ENCODE peak calls at places on chromosomes 3 and 15, in five cellular contexts. Y is GM06990, E is upper lobe of right lung, M is psoas muscle, Q is kidney epithelial cell. A is an unnamed sample. For H3K36me3, the result is how much of the 10 kb centered on the place peaks cover.

GRCh38 chr3:97658670-97659285 is 105.8 kb upstream of the ARL6 start:
- DNase-seq in Q (peak), M (no peak), E (no peak), Y (no peak), A (no peak)

GRCh38 chr3:78494831-78495230 is 1273.0 kb downstream of the ROBO1 start:
- DNase-seq in M (no peak), Y (no peak), Q (no peak), E (no peak), A (no peak)

GRCh38 chr15:80177151-80177550 is 24.4 kb downstream of the FAH start:
- DNase-seq in Y (no peak), M (no peak), E (no peak), Q (no peak), A (no peak)

GRCh38 chr3:35849496-35849895 is 210.2 kb downstream of the ARPP21 start:
- DNase-seq in Y (no peak), Q (no peak), M (no peak), E (no peak), A (no peak)

GRCh38 chr3:4664412-4664811 is 171.3 kb downstream of the ITPR1 start:
- DNase-seq in Q (no peak), Y (no peak), E (no peak), M (no peak), A (no peak)

GRCh38 chr3:178492496-178492895 is 43.7 kb upstream of the KCNMB2 start:
- DNase-seq in Y (no peak), E (no peak), Q (no peak), M (no peak), A (no peak)

GRCh38 chr3:77186728-77187127 is 146.8 kb downstream of the ROBO2 start:
- DNase-seq in Y (no peak), M (no peak), E (no peak), Q (peak), A (no peak)

GRCh38 chr3:98763076-98763475 is at the start of gene ST3GAL6:
- DNase-seq in E (no peak), Q (no peak), Y (peak), M (no peak), A (no peak)

GRCh38 chr15:67117356-67117755 is 52.0 kb downstream of the SMAD3 start:
- DNase-seq in Y (no peak), M (no peak), E (no peak), Q (no peak), A (no peak)

GRCh38 chr3:134267996-134268395 is 17.3 kb upstream of the RYK start:
- DNase-seq in M (no peak), Q (no peak), Y (no peak), E (no peak), A (no peak)

GRCh38 chr15:36029606-36030005 is 483.6 kb upstream of the DPH6 start:
- DNase-seq in E (no peak), Y (no peak), Q (no peak), M (no peak), A (peak)

DNA sequence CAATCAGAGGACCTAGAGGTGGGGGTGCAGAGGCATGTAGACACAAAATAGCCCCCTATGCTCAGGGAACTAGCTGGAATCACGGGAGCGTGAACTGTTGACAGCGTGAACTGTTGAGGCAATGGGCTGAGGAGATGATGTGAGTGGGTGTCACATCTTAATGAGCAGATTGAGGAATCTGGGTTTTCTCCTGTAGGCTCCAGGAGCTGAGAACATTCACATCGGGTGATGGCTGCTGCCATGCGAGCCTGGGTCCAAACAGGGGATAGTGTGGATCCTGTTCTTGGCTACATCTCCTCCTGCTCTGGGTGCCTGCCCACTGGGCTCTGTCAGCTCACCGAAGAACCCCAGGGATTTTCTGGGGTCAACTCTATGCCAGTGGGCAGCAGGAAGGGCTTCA is 2.1 kb downstream of the LARP6 start:
- DNase-seq in Y (no peak), E (no peak), M (no peak), Q (no peak), A (no peak)
- H3K4me3 ChIP-seq in Y (no peak), E (no peak), M (peak), Q (no peak), A (peak)

GRCh38 chr15:42267286-42267685 is 5.7 kb upstream of the GANC start:
- DNase-seq in M (no peak), Q (no peak), Y (no peak), E (no peak), A (no peak)
- H3K36me3 ChIP-seq in M (under half), Q (under half), Y (under half), E (half or more), A (under half)

GRCh38 chr3:106167728-106168127 is 298.9 kb upstream of the CBLB start:
- DNase-seq in Y (no peak), E (no peak), Q (no peak), M (no peak), A (no peak)

GRCh38 chr3:106168941-106169340 is 300.1 kb upstream of the CBLB start:
- DNase-seq in M (no peak), E (no peak), Y (no peak), Q (no peak), A (no peak)

GRCh38 chr3:106172780-106173179 is 304.0 kb upstream of the CBLB start:
- DNase-seq in Q (no peak), Y (peak), M (no peak), E (no peak), A (no peak)

GRCh38 chr3:106169351-106169750 is 300.5 kb upstream of the CBLB start:
- DNase-seq in E (no peak), M (no peak), Q (no peak), Y (no peak), A (no peak)
- TF ChIP-seq CTCF in E (no peak), M (no peak), Q (no peak), Y (no peak), A (no peak)

GRCh38 chr3:9400626-9401025 is 3.2 kb downstream of the SETD5 start:
- DNase-seq in E (no peak), M (no peak), Y (no peak), Q (no peak), A (no peak)

GRCh38 chr3:9399746-9400145 is 2.3 kb downstream of the SETD5 start:
- DNase-seq in E (peak), Y (no peak), M (peak), Q (peak), A (peak)

GRCh38 chr3:9402410-9403228 is 5.2 kb downstream of the SETD5 start:
- DNase-seq in E (no peak), Y (no peak), M (no peak), Q (no peak), A (no peak)

GRCh38 chr3:9403463-9403862 is 6.0 kb downstream of the SETD5 start:
- DNase-seq in Q (no peak), Y (no peak), M (no peak), E (no peak), A (no peak)

GRCh38 chr3:9401986-9402385 is 4.6 kb downstream of the SETD5 start:
- DNase-seq in Q (no peak), E (no peak), M (no peak), Y (no peak), A (no peak)
- H3K4me3 ChIP-seq in Q (peak), E (no peak), M (peak), Y (no peak), A (no peak)

GRCh38 chr3:172305974-172306373 is 142.3 kb downstream of the GHSR start:
- DNase-seq in M (no peak), Y (no peak), Q (no peak), E (no peak), A (no peak)

GRCh38 chr3:172303941-172304558 is 144.2 kb downstream of the GHSR start:
- DNase-seq in Q (no peak), Y (no peak), M (no peak), E (no peak), A (no peak)

GRCh38 chr3:172307143-172307560 is 141.1 kb downstream of the GHSR start:
- DNase-seq in Q (no peak), Y (no peak), E (no peak), M (no peak), A (no peak)

GRCh38 chr3:172303181-172303580 is 145.1 kb downstream of the GHSR start:
- DNase-seq in Y (no peak), Q (no peak), E (no peak), M (no peak), A (no peak)

GRCh38 chr3:172305552-172305951 is 142.7 kb downstream of the GHSR start:
- DNase-seq in Y (no peak), E (no peak), Q (peak), M (no peak), A (no peak)
- H3K36me3 ChIP-seq in Y (under half), E (half or more), Q (under half), M (under half), A (under half)

GRCh38 chr3:25843332-25843731 is 53.4 kb downstream of the OXSM start:
- DNase-seq in E (no peak), Y (no peak), Q (no peak), M (no peak), A (no peak)
- TF ChIP-seq CTCF in E (peak), Y (no peak), Q (no peak), M (peak), A (no peak)

GRCh38 chr3:71443332-71443731 is 140.2 kb downstream of the FOXP1 start:
- DNase-seq in Y (no peak), M (no peak), Q (no peak), E (no peak), A (no peak)
- H3K4me3 ChIP-seq in Y (no peak), M (no peak), Q (no peak), E (no peak), A (no peak)